ENCODE peak calls at places on chromosome 13, in six cellular contexts. One of them, this sample, is unnamed.

GRCh38 chr13:20616059-20616797 is 49.3 kb downstream of the IFT88 start:
- DNase-seq in GM06990: no peak
- DNase-seq in BE2C: no peak
- DNase-seq in cardiac fibroblast: peak
- DNase-seq in Peyer's patch: no peak
- DNase-seq in tibial artery: no peak
- DNase-seq in this sample: no peak

GRCh38 chr13:94825507-94825906 is 113.2 kb upstream of the SOX21 start:
- DNase-seq in cardiac fibroblast: peak
- DNase-seq in Peyer's patch: peak
- DNase-seq in GM06990: no peak
- DNase-seq in BE2C: no peak
- DNase-seq in tibial artery: peak
- DNase-seq in this sample: no peak

GRCh38 chr13:93227906-93228801 is 1.5 kb downstream of the GPC6 start:
- DNase-seq in tibial artery: peak
- DNase-seq in BE2C: peak
- DNase-seq in cardiac fibroblast: peak
- DNase-seq in GM06990: peak
- DNase-seq in Peyer's patch: peak
- DNase-seq in this sample: peak

GRCh38 chr13:42836930-42837329 is 55.5 kb downstream of the FAM216B start:
- DNase-seq in cardiac fibroblast: peak
- DNase-seq in BE2C: peak
- DNase-seq in tibial artery: no peak
- DNase-seq in GM06990: no peak
- DNase-seq in Peyer's patch: no peak
- DNase-seq in this sample: no peak

GRCh38 chr13:110233682-110234280 is 73.2 kb downstream of the COL4A1 start:
- DNase-seq in BE2C: no peak
- DNase-seq in GM06990: no peak
- DNase-seq in Peyer's patch: no peak
- DNase-seq in cardiac fibroblast: peak
- DNase-seq in tibial artery: no peak
- DNase-seq in this sample: no peak

GRCh38 chr13:76516013-76516412 is 370.2 kb downstream of the KCTD12 start:
- DNase-seq in tibial artery: no peak
- DNase-seq in BE2C: no peak
- DNase-seq in GM06990: no peak
- DNase-seq in Peyer's patch: no peak
- DNase-seq in cardiac fibroblast: peak
- DNase-seq in this sample: no peak

GRCh38 chr13:40434516-40435397 is 231.7 kb downstream of the FOXO1 start:
- DNase-seq in GM06990: no peak
- DNase-seq in BE2C: no peak
- DNase-seq in cardiac fibroblast: no peak
- DNase-seq in tibial artery: no peak
- DNase-seq in Peyer's patch: no peak
- DNase-seq in this sample: no peak

GRCh38 chr13:106963151-106963550 is 395.2 kb upstream of the ARGLU1 start:
- DNase-seq in tibial artery: no peak
- DNase-seq in BE2C: no peak
- DNase-seq in cardiac fibroblast: no peak
- DNase-seq in Peyer's patch: no peak
- DNase-seq in GM06990: no peak
- DNase-seq in this sample: no peak

GRCh38 chr13:80132741-80133601 is 208.0 kb downstream of the SPRY2 start:
- DNase-seq in Peyer's patch: peak
- DNase-seq in BE2C: peak
- DNase-seq in cardiac fibroblast: peak
- DNase-seq in tibial artery: peak
- DNase-seq in GM06990: no peak
- DNase-seq in this sample: peak

DNA sequence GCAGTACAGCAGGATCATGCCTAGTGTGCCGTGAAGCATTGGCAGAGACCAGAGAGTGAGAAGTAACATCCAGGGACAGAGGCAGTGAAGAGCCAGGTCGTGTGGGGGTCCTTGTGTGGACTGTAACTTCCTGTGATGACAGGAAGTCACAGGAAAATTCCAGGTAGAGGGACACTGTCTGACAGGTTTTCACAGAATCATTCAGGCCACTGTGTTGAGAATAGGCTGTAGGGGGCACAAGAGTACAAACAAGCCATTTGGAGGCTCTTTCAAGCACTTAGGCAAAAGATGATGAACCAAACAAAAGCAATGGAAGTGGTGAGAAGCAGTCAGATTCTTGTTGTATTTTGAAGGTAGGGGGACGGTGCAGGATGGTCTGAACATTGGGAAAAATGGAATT is 46.4 kb downstream of the N4BP2L1 start:
- DNase-seq in cardiac fibroblast: peak
- DNase-seq in BE2C: peak
- DNase-seq in GM06990: no peak
- DNase-seq in Peyer's patch: no peak
- DNase-seq in tibial artery: no peak
- DNase-seq in this sample: peak
- TF ChIP-seq CTCF in cardiac fibroblast: peak
- TF ChIP-seq CTCF in BE2C: peak
- TF ChIP-seq CTCF in GM06990: peak
- TF ChIP-seq CTCF in Peyer's patch: no peak
- TF ChIP-seq CTCF in tibial artery: peak
- TF ChIP-seq CTCF in this sample: peak

GRCh38 chr13:44298314-44298713 is 75.3 kb upstream of the SERP2 start:
- DNase-seq in tibial artery: no peak
- DNase-seq in cardiac fibroblast: no peak
- DNase-seq in GM06990: no peak
- DNase-seq in Peyer's patch: no peak
- DNase-seq in BE2C: no peak
- DNase-seq in this sample: no peak
- TF ChIP-seq CTCF in tibial artery: no peak
- TF ChIP-seq CTCF in cardiac fibroblast: no peak
- TF ChIP-seq CTCF in GM06990: no peak
- TF ChIP-seq CTCF in Peyer's patch: no peak
- TF ChIP-seq CTCF in BE2C: no peak
- TF ChIP-seq CTCF in this sample: no peak

GRCh38 chr13:30257433-30258099 is 49.8 kb downstream of the KATNAL1 start:
- DNase-seq in Peyer's patch: no peak
- DNase-seq in tibial artery: no peak
- DNase-seq in GM06990: no peak
- DNase-seq in cardiac fibroblast: no peak
- DNase-seq in BE2C: no peak
- DNase-seq in this sample: peak
- TF ChIP-seq CTCF in Peyer's patch: no peak
- TF ChIP-seq CTCF in tibial artery: no peak
- TF ChIP-seq CTCF in GM06990: no peak
- TF ChIP-seq CTCF in cardiac fibroblast: no peak
- TF ChIP-seq CTCF in BE2C: no peak
- TF ChIP-seq CTCF in this sample: no peak

DNA sequence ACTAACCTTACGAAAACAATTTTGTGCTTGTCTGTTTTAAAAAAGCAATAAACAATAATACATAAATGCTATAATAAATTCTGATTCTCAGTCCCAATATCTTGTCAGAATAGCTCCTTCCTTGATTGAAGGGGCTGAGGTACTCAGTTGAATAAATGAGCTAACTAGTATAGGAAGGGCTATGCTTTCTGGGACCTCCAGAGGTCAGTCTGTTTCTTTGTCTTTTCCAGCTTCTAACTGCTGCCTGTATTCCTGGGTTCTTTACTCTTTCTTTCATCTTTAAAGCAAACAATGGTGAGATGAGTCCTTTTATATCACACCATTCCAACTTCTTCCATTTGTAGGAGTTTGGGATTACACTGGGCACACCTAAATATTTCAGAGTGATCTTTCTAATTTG is 1297.0 kb upstream of the ATXN8OS start:
- DNase-seq in tibial artery: no peak
- DNase-seq in Peyer's patch: no peak
- DNase-seq in BE2C: peak
- DNase-seq in GM06990: no peak
- DNase-seq in cardiac fibroblast: no peak
- DNase-seq in this sample: no peak
- TF ChIP-seq CTCF in tibial artery: no peak
- TF ChIP-seq CTCF in Peyer's patch: no peak
- TF ChIP-seq CTCF in BE2C: peak
- TF ChIP-seq CTCF in GM06990: no peak
- TF ChIP-seq CTCF in cardiac fibroblast: no peak
- TF ChIP-seq CTCF in this sample: no peak

GRCh38 chr13:86795858-86796257 is 875.3 kb upstream of the SLITRK5 start:
- DNase-seq in Peyer's patch: no peak
- DNase-seq in cardiac fibroblast: no peak
- DNase-seq in tibial artery: no peak
- DNase-seq in BE2C: no peak
- DNase-seq in GM06990: no peak
- DNase-seq in this sample: no peak

GRCh38 chr13:86788624-86789023 is 882.5 kb upstream of the SLITRK5 start:
- DNase-seq in GM06990: no peak
- DNase-seq in cardiac fibroblast: no peak
- DNase-seq in Peyer's patch: no peak
- DNase-seq in tibial artery: no peak
- DNase-seq in BE2C: no peak
- DNase-seq in this sample: no peak

DNA sequence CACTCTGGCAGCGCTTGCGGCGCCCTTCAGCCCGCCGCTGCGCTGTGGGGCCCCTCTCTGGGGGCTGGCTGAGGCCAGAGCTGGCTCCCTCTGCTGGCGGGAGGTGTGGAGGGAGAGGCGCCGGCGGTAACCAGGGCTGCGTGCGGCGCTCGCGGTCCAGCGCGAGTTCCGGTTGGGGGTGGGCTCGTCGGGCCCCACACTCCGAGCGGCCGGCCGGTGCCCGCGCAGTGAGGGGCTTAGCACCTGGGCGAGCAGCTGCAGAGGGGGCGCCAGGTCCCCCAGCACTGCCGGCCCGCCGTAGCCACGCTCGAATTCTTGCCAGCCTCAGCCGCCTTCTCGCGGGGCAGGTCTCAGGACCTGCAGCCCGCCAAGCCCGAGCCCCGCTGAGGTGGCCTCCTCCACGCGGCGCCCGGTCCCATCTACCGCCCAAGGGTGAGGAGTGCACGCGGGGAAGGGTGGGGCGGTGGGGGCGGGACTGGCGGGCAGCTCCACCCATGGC is 879.0 kb upstream of the SLITRK5 start:
- DNase-seq in cardiac fibroblast: no peak
- DNase-seq in GM06990: no peak
- DNase-seq in Peyer's patch: no peak
- DNase-seq in tibial artery: no peak
- DNase-seq in BE2C: peak
- DNase-seq in this sample: no peak
- TF ChIP-seq CTCF in cardiac fibroblast: no peak
- TF ChIP-seq CTCF in GM06990: no peak
- TF ChIP-seq CTCF in Peyer's patch: no peak
- TF ChIP-seq CTCF in tibial artery: no peak
- TF ChIP-seq CTCF in BE2C: no peak
- TF ChIP-seq CTCF in this sample: no peak